ENCODE peak calls at places on chromosome 1, in six cellular contexts. One of them, this sample, is unnamed.

GRCh38 chr1:5513891-5514515 is 478.2 kb downstream of the NPHP4 start:
- DNase-seq in upper lobe of right lung: no peak
- DNase-seq in lung: peak
- DNase-seq in kidney epithelial cell: no peak
- DNase-seq in fibroblast of the aortic adventitia: no peak
- DNase-seq in endodermal cell: no peak
- DNase-seq in this sample: no peak

GRCh38 chr1:27049607-27050006 is 37.0 kb upstream of the TENT5B start:
- DNase-seq in upper lobe of right lung: no peak
- DNase-seq in lung: no peak
- DNase-seq in kidney epithelial cell: no peak
- DNase-seq in fibroblast of the aortic adventitia: no peak
- DNase-seq in endodermal cell: peak
- DNase-seq in this sample: no peak

GRCh38 chr1:41003640-41004220 is 17.8 kb downstream of the SLFNL1 start:
- DNase-seq in upper lobe of right lung: peak
- DNase-seq in lung: peak
- DNase-seq in kidney epithelial cell: peak
- DNase-seq in fibroblast of the aortic adventitia: peak
- DNase-seq in endodermal cell: peak
- DNase-seq in this sample: peak

GRCh38 chr1:6006882-6007281 is 14.7 kb upstream of the NPHP4 start:
- DNase-seq in upper lobe of right lung: peak
- DNase-seq in lung: no peak
- DNase-seq in kidney epithelial cell: no peak
- DNase-seq in fibroblast of the aortic adventitia: no peak
- DNase-seq in endodermal cell: no peak
- DNase-seq in this sample: no peak

GRCh38 chr1:156920233-156921052 is at the start of gene LRRC71:
- DNase-seq in upper lobe of right lung: peak
- DNase-seq in lung: peak
- DNase-seq in kidney epithelial cell: no peak
- DNase-seq in fibroblast of the aortic adventitia: peak
- DNase-seq in endodermal cell: peak
- DNase-seq in this sample: peak

GRCh38 chr1:234775477-234776246 is 165.7 kb upstream of the IRF2BP2 start:
- DNase-seq in upper lobe of right lung: no peak
- DNase-seq in lung: no peak
- DNase-seq in kidney epithelial cell: no peak
- DNase-seq in fibroblast of the aortic adventitia: no peak
- DNase-seq in endodermal cell: peak
- DNase-seq in this sample: peak

GRCh38 chr1:21323091-21323490 is 32.8 kb upstream of the ECE1 start:
- DNase-seq in upper lobe of right lung: no peak
- DNase-seq in lung: no peak
- DNase-seq in kidney epithelial cell: no peak
- DNase-seq in fibroblast of the aortic adventitia: peak
- DNase-seq in endodermal cell: peak
- DNase-seq in this sample: no peak

GRCh38 chr1:229287257-229287656 is 16.3 kb downstream of the RAB4A start:
- DNase-seq in upper lobe of right lung: no peak
- DNase-seq in lung: no peak
- DNase-seq in kidney epithelial cell: no peak
- DNase-seq in fibroblast of the aortic adventitia: no peak
- DNase-seq in endodermal cell: no peak
- DNase-seq in this sample: peak

GRCh38 chr1:9079980-9080703 is 10.7 kb upstream of the SLC2A5 start:
- DNase-seq in upper lobe of right lung: no peak
- DNase-seq in lung: no peak
- DNase-seq in kidney epithelial cell: no peak
- DNase-seq in fibroblast of the aortic adventitia: no peak
- DNase-seq in endodermal cell: no peak
- DNase-seq in this sample: no peak

GRCh38 chr1:155002479-155003226 is at the start of gene ZBTB7B:
- DNase-seq in upper lobe of right lung: peak
- DNase-seq in lung: no peak
- DNase-seq in kidney epithelial cell: no peak
- DNase-seq in fibroblast of the aortic adventitia: no peak
- DNase-seq in endodermal cell: peak
- DNase-seq in this sample: peak

GRCh38 chr1:48232722-48233121 is 10.2 kb downstream of the SLC5A9 start:
- DNase-seq in upper lobe of right lung: no peak
- DNase-seq in lung: no peak
- DNase-seq in kidney epithelial cell: no peak
- DNase-seq in fibroblast of the aortic adventitia: no peak
- DNase-seq in endodermal cell: no peak
- DNase-seq in this sample: no peak

GRCh38 chr1:207752456-207753132 is 740 bp downstream of the CD46 start:
- DNase-seq in upper lobe of right lung: peak
- DNase-seq in lung: peak
- DNase-seq in kidney epithelial cell: no peak
- DNase-seq in fibroblast of the aortic adventitia: no peak
- DNase-seq in endodermal cell: peak
- DNase-seq in this sample: peak

GRCh38 chr1:210910020-210910575 is 223.8 kb downstream of the KCNH1 start:
- DNase-seq in upper lobe of right lung: no peak
- DNase-seq in lung: no peak
- DNase-seq in kidney epithelial cell: no peak
- DNase-seq in fibroblast of the aortic adventitia: no peak
- DNase-seq in endodermal cell: no peak
- DNase-seq in this sample: no peak

GRCh38 chr1:154190550-154190949 is 1.4 kb downstream of the TPM3 start:
- DNase-seq in upper lobe of right lung: no peak
- DNase-seq in lung: no peak
- DNase-seq in kidney epithelial cell: no peak
- DNase-seq in fibroblast of the aortic adventitia: peak
- DNase-seq in endodermal cell: no peak
- DNase-seq in this sample: no peak

GRCh38 chr1:5645135-5645399 is 347.2 kb downstream of the NPHP4 start:
- DNase-seq in upper lobe of right lung: no peak
- DNase-seq in lung: no peak
- DNase-seq in kidney epithelial cell: no peak
- DNase-seq in fibroblast of the aortic adventitia: no peak
- DNase-seq in endodermal cell: no peak
- DNase-seq in this sample: no peak

GRCh38 chr1:207002731-207003146 is 29.8 kb downstream of the C1orf116 start:
- DNase-seq in upper lobe of right lung: peak
- DNase-seq in lung: peak
- DNase-seq in kidney epithelial cell: no peak
- DNase-seq in fibroblast of the aortic adventitia: peak
- DNase-seq in endodermal cell: peak
- DNase-seq in this sample: peak

GRCh38 chr1:219143735-219144134 is 29.9 kb upstream of the LYPLAL1 start:
- DNase-seq in upper lobe of right lung: no peak
- DNase-seq in lung: no peak
- DNase-seq in kidney epithelial cell: no peak
- DNase-seq in fibroblast of the aortic adventitia: peak
- DNase-seq in endodermal cell: no peak
- DNase-seq in this sample: peak

GRCh38 chr1:172883387-172883791 is 167.4 kb downstream of the TNFSF18 start:
- DNase-seq in upper lobe of right lung: no peak
- DNase-seq in lung: no peak
- DNase-seq in kidney epithelial cell: no peak
- DNase-seq in fibroblast of the aortic adventitia: peak
- DNase-seq in endodermal cell: no peak
- DNase-seq in this sample: no peak

GRCh38 chr1:20359451-20360330 is 69.0 kb downstream of the VWA5B1 start:
- DNase-seq in upper lobe of right lung: no peak
- DNase-seq in lung: no peak
- DNase-seq in kidney epithelial cell: no peak
- DNase-seq in fibroblast of the aortic adventitia: no peak
- DNase-seq in endodermal cell: no peak
- DNase-seq in this sample: no peak

GRCh38 chr1:109379422-109379821 is 18.3 kb downstream of the SORT1 start:
- DNase-seq in upper lobe of right lung: no peak
- DNase-seq in lung: no peak
- DNase-seq in kidney epithelial cell: no peak
- DNase-seq in fibroblast of the aortic adventitia: no peak
- DNase-seq in endodermal cell: no peak
- DNase-seq in this sample: no peak

GRCh38 chr1:208302702-208303101 is 58.5 kb upstream of the PLXNA2 start:
- DNase-seq in upper lobe of right lung: no peak
- DNase-seq in lung: peak
- DNase-seq in kidney epithelial cell: no peak
- DNase-seq in fibroblast of the aortic adventitia: no peak
- DNase-seq in endodermal cell: no peak
- DNase-seq in this sample: no peak

GRCh38 chr1:20367626-20368025 is 77.0 kb downstream of the VWA5B1 start:
- DNase-seq in upper lobe of right lung: no peak
- DNase-seq in lung: no peak
- DNase-seq in kidney epithelial cell: no peak
- DNase-seq in fibroblast of the aortic adventitia: no peak
- DNase-seq in endodermal cell: no peak
- DNase-seq in this sample: no peak

GRCh38 chr1:19232526-19232851 is 18.8 kb downstream of the EMC1 start:
- DNase-seq in upper lobe of right lung: no peak
- DNase-seq in lung: no peak
- DNase-seq in kidney epithelial cell: no peak
- DNase-seq in fibroblast of the aortic adventitia: peak
- DNase-seq in endodermal cell: no peak
- DNase-seq in this sample: no peak

GRCh38 chr1:194477908-194478307 is 1291.5 kb upstream of the B3GALT2 start:
- DNase-seq in upper lobe of right lung: no peak
- DNase-seq in lung: no peak
- DNase-seq in kidney epithelial cell: no peak
- DNase-seq in fibroblast of the aortic adventitia: no peak
- DNase-seq in endodermal cell: no peak
- DNase-seq in this sample: no peak

GRCh38 chr1:201309420-201309819 is 26.1 kb downstream of the PKP1 start:
- DNase-seq in upper lobe of right lung: peak
- DNase-seq in lung: peak
- DNase-seq in kidney epithelial cell: peak
- DNase-seq in fibroblast of the aortic adventitia: peak
- DNase-seq in endodermal cell: peak
- DNase-seq in this sample: peak

GRCh38 chr1:152870831-152871730 is 7.0 kb upstream of the SMCP start:
- DNase-seq in upper lobe of right lung: no peak
- DNase-seq in lung: no peak
- DNase-seq in kidney epithelial cell: no peak
- DNase-seq in fibroblast of the aortic adventitia: peak
- DNase-seq in endodermal cell: peak
- DNase-seq in this sample: peak

GRCh38 chr1:81509619-81510018 is 291.1 kb upstream of the ADGRL2 start:
- DNase-seq in upper lobe of right lung: no peak
- DNase-seq in lung: no peak
- DNase-seq in kidney epithelial cell: no peak
- DNase-seq in fibroblast of the aortic adventitia: no peak
- DNase-seq in endodermal cell: peak
- DNase-seq in this sample: peak

GRCh38 chr1:94723899-94724298 is 96.3 kb upstream of the SLC44A3 start:
- DNase-seq in upper lobe of right lung: no peak
- DNase-seq in lung: no peak
- DNase-seq in kidney epithelial cell: no peak
- DNase-seq in fibroblast of the aortic adventitia: no peak
- DNase-seq in endodermal cell: no peak
- DNase-seq in this sample: peak

GRCh38 chr1:50529510-50529909 is 106.3 kb upstream of the DMRTA2 start:
- DNase-seq in upper lobe of right lung: no peak
- DNase-seq in lung: no peak
- DNase-seq in kidney epithelial cell: no peak
- DNase-seq in fibroblast of the aortic adventitia: no peak
- DNase-seq in endodermal cell: peak
- DNase-seq in this sample: no peak

GRCh38 chr1:198359024-198359653 is 181.3 kb downstream of the ATP6V1G3 start:
- DNase-seq in upper lobe of right lung: no peak
- DNase-seq in lung: no peak
- DNase-seq in kidney epithelial cell: no peak
- DNase-seq in fibroblast of the aortic adventitia: peak
- DNase-seq in endodermal cell: no peak
- DNase-seq in this sample: peak
- TF ChIP-seq CTCF in upper lobe of right lung: peak
- TF ChIP-seq CTCF in lung: peak
- TF ChIP-seq CTCF in kidney epithelial cell: peak
- TF ChIP-seq CTCF in fibroblast of the aortic adventitia: peak
- TF ChIP-seq CTCF in endodermal cell: peak
- TF ChIP-seq CTCF in this sample: peak

GRCh38 chr1:59115865-59116264 is 181.0 kb upstream of the FGGY start:
- DNase-seq in upper lobe of right lung: no peak
- DNase-seq in lung: no peak
- DNase-seq in kidney epithelial cell: no peak
- DNase-seq in fibroblast of the aortic adventitia: no peak
- DNase-seq in endodermal cell: no peak
- DNase-seq in this sample: no peak
- H3K4me3 ChIP-seq in upper lobe of right lung: no peak
- H3K4me3 ChIP-seq in lung: no peak
- H3K4me3 ChIP-seq in kidney epithelial cell: no peak
- H3K4me3 ChIP-seq in fibroblast of the aortic adventitia: no peak
- H3K4me3 ChIP-seq in endodermal cell: no peak
- H3K4me3 ChIP-seq in this sample: no peak

DNA sequence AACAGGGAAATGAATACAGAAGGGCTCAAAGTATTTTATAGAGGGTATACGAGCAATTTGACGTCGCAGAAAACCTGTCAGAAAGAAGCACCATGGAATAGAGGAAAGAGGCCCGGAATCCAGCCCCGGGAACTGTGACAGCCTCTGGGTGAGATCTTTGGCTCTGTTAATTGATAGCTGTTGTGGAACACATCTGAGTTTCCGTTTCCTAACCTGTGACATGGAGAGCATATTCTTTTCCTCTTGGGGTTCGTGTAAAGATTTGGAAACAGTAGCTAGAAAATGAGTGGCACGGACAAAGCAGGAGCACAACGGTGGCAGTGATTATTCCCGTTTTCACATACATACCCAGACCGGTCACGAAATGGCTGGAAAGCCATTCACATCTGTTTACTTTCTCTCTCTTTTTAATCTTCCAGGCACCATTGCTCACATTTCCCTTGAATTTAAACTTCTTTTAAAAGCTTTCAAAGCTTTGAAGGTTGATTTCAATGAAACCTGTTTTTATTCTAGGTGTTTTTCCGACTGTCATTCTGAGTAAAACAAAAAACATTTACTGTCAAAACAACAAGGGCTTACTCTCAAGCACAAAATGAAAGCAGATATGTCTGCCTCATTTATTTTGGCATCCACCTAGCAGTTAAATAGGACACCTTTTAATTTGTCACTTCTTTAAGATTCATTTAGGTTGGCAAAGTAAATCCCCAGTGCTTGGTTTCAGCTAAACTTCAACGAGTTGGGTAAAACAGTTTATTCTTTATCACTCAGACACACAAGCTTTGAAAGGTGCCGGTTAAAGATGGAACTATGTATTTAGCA is 26.7 kb upstream of the C8B start:
- DNase-seq in upper lobe of right lung: no peak
- DNase-seq in lung: no peak
- DNase-seq in kidney epithelial cell: no peak
- DNase-seq in fibroblast of the aortic adventitia: no peak
- DNase-seq in endodermal cell: no peak
- DNase-seq in this sample: no peak
- TF ChIP-seq CTCF in upper lobe of right lung: no peak
- TF ChIP-seq CTCF in lung: no peak
- TF ChIP-seq CTCF in kidney epithelial cell: no peak
- TF ChIP-seq CTCF in fibroblast of the aortic adventitia: no peak
- TF ChIP-seq CTCF in endodermal cell: no peak
- TF ChIP-seq CTCF in this sample: no peak

DNA sequence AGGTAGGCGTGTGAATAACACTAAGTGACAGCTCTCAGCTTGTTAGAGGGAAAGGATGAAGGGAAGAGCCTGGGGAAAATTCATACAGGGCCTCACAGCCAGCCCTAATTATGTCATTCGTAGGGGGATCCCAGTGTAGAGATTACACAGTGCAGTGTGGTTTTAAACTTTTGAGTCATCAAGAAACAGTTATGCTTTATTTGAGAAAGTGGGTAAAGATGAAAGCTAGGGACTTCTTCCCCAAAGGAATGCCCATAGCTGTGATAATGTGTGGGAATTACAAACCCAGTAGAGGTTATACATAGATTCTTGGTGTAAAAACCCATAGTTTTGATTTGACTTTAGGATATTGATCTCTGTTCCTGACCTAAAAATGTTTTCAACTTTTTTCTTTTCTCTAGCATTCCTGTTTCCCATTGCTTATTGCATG is 1.9 kb downstream of the TTF2 start:
- DNase-seq in upper lobe of right lung: no peak
- DNase-seq in lung: no peak
- DNase-seq in kidney epithelial cell: peak
- DNase-seq in fibroblast of the aortic adventitia: peak
- DNase-seq in endodermal cell: no peak
- DNase-seq in this sample: peak
- H3K4me3 ChIP-seq in upper lobe of right lung: no peak
- H3K4me3 ChIP-seq in lung: no peak
- H3K4me3 ChIP-seq in kidney epithelial cell: no peak
- H3K4me3 ChIP-seq in fibroblast of the aortic adventitia: no peak
- H3K4me3 ChIP-seq in endodermal cell: no peak
- H3K4me3 ChIP-seq in this sample: no peak